ENCODE peak calls at places on chromosomes 12 and 14, in nine cellular contexts. U is GM06990, V is stomach, O is keratinocyte, C is mesendoderm, X is WERI-Rb-1, M is fibroblast of lung, N is aorta, L is body of pancreas. T is an unnamed sample. For H3K36me3 and H3K27me3, the result is how much of the 10 kb centered on the place peaks cover.

GRCh38 chr12:104132351-104132956 is 5.6 kb downstream of the NFYB start:
- DNase-seq in U (no peak), V (no peak), O (no peak), C (no peak), X (peak), M (no peak), N (no peak), L (no peak), T (no peak)

GRCh38 chr12:11667159-11667558 is 17.7 kb downstream of the ETV6 start:
- DNase-seq in U (no peak), V (no peak), O (no peak), C (no peak), X (no peak), M (no peak), N (no peak), L (no peak), T (no peak)

GRCh38 chr14:42140831-42141279 is 534.2 kb downstream of the LRFN5 start:
- DNase-seq in U (no peak), V (no peak), O (peak), C (no peak), X (no peak), M (peak), N (no peak), L (no peak), T (no peak)

GRCh38 chr14:82447586-82447985 is 913.9 kb upstream of the SEL1L start:
- DNase-seq in U (no peak), V (no peak), O (no peak), C (peak), X (peak), M (no peak), N (no peak), L (no peak), T (peak)

GRCh38 chr14:90580381-90581335 is 183.8 kb downstream of the CALM1 start:
- DNase-seq in U (no peak), V (no peak), O (no peak), C (no peak), X (no peak), M (no peak), N (no peak), L (no peak), T (no peak)

GRCh38 chr12:25710149-25710548 is 157.1 kb upstream of the LMNTD1 start:
- DNase-seq in U (no peak), V (no peak), O (no peak), C (no peak), X (no peak), M (no peak), N (no peak), L (no peak), T (no peak)

GRCh38 chr12:44377443-44378160 is 498.5 kb downstream of the NELL2 start:
- DNase-seq in U (no peak), V (no peak), O (no peak), C (no peak), X (peak), M (no peak), N (no peak), L (no peak), T (no peak)

GRCh38 chr14:29709490-29709889 is 218.2 kb downstream of the PRKD1 start:
- DNase-seq in U (no peak), V (no peak), O (no peak), C (peak), X (no peak), M (no peak), N (no peak), L (no peak), T (no peak)

GRCh38 chr14:95515080-95515489 is 1.4 kb downstream of the SYNE3 start:
- DNase-seq in U (no peak), V (no peak), O (no peak), C (no peak), X (no peak), M (no peak), N (peak), L (no peak), T (peak)

GRCh38 chr14:73771848-73772705 is 57.9 kb upstream of the PNMA1 start:
- DNase-seq in U (peak), V (peak), O (no peak), C (peak), X (peak), M (peak), N (peak), L (peak), T (peak)

GRCh38 chr12:40727774-40728483 is 35.7 kb downstream of the CNTN1 start:
- DNase-seq in U (no peak), V (no peak), O (no peak), C (peak), X (peak), M (no peak), N (no peak), L (no peak), T (no peak)

GRCh38 chr12:77946541-77947021 is 115.9 kb downstream of the NAV3 start:
- DNase-seq in U (no peak), V (no peak), O (no peak), C (no peak), X (no peak), M (peak), N (no peak), L (no peak), T (no peak)

GRCh38 chr12:120096671-120097202 is 19.8 kb downstream of the RAB35 start:
- DNase-seq in U (no peak), V (no peak), O (no peak), C (no peak), X (no peak), M (no peak), N (no peak), L (no peak), T (peak)

GRCh38 chr12:93571360-93571853 is 1.1 kb upstream of the SOCS2 start:
- DNase-seq in U (peak), V (peak), O (no peak), C (peak), X (peak), M (peak), N (peak), L (peak), T (peak)

GRCh38 chr14:71933026-71933587 is 878 bp downstream of the RGS6 start:
- DNase-seq in U (peak), V (no peak), O (no peak), C (peak), X (no peak), M (peak), N (no peak), L (no peak), T (peak)

GRCh38 chr12:11861155-11861863 is 209.4 kb upstream of the BCL2L14 start:
- DNase-seq in U (no peak), V (no peak), O (no peak), C (peak), X (no peak), M (no peak), N (no peak), L (no peak), T (no peak)

GRCh38 chr12:120119395-120119973 is 2.9 kb upstream of the RAB35 start:
- DNase-seq in U (peak), V (no peak), O (no peak), C (no peak), X (no peak), M (peak), N (no peak), L (no peak), T (no peak)

GRCh38 chr12:2341871-2342270 is 289.1 kb downstream of the CACNA1C start:
- DNase-seq in U (no peak), V (no peak), O (no peak), C (no peak), X (no peak), M (peak), N (no peak), L (no peak), T (no peak)

GRCh38 chr14:74821267-74821915 is 54.6 kb downstream of the PROX2 start:
- DNase-seq in U (no peak), V (no peak), O (no peak), C (no peak), X (no peak), M (no peak), N (no peak), L (no peak), T (no peak)
- H3K36me3 ChIP-seq in U (under half), V (half or more), O (under half), C (under half), X (half or more), M (under half), N (under half), L (under half), T (under half)

GRCh38 chr14:92472860-92473259 is 40.7 kb upstream of the RIN3 start:
- DNase-seq in U (no peak), V (no peak), O (no peak), C (no peak), X (no peak), M (no peak), N (no peak), L (no peak), T (no peak)

GRCh38 chr14:92475037-92475436 is 38.5 kb upstream of the RIN3 start:
- DNase-seq in U (no peak), V (no peak), O (no peak), C (no peak), X (no peak), M (no peak), N (no peak), L (no peak), T (no peak)

GRCh38 chr14:92473261-92473946 is 40.2 kb upstream of the RIN3 start:
- DNase-seq in U (no peak), V (peak), O (no peak), C (no peak), X (no peak), M (peak), N (no peak), L (peak), T (no peak)

GRCh38 chr14:92475451-92476187 is 38.0 kb upstream of the RIN3 start:
- DNase-seq in U (no peak), V (no peak), O (no peak), C (no peak), X (no peak), M (no peak), N (peak), L (peak), T (no peak)

GRCh38 chr14:92473947-92474535 is 39.5 kb upstream of the RIN3 start:
- DNase-seq in U (no peak), V (peak), O (no peak), C (no peak), X (no peak), M (peak), N (no peak), L (no peak), T (no peak)
- H3K4me3 ChIP-seq in U (no peak), V (no peak), O (no peak), C (no peak), X (no peak), M (no peak), N (no peak), L (no peak), T (no peak)

GRCh38 chr12:132273992-132274334 is 55.4 kb downstream of the GALNT9 start:
- DNase-seq in U (no peak), V (no peak), O (no peak), C (no peak), X (no peak), M (no peak), N (no peak), L (no peak), T (no peak)

GRCh38 chr12:132270516-132270915 is 58.9 kb downstream of the GALNT9 start:
- DNase-seq in U (no peak), V (no peak), O (no peak), C (no peak), X (no peak), M (no peak), N (no peak), L (no peak), T (no peak)

GRCh38 chr12:132270969-132271754 is 58.2 kb downstream of the GALNT9 start:
- DNase-seq in U (no peak), V (no peak), O (no peak), C (no peak), X (no peak), M (no peak), N (no peak), L (no peak), T (no peak)

GRCh38 chr12:132271755-132272092 is 57.7 kb downstream of the GALNT9 start:
- DNase-seq in U (no peak), V (no peak), O (no peak), C (no peak), X (no peak), M (no peak), N (no peak), L (no peak), T (no peak)

DNA sequence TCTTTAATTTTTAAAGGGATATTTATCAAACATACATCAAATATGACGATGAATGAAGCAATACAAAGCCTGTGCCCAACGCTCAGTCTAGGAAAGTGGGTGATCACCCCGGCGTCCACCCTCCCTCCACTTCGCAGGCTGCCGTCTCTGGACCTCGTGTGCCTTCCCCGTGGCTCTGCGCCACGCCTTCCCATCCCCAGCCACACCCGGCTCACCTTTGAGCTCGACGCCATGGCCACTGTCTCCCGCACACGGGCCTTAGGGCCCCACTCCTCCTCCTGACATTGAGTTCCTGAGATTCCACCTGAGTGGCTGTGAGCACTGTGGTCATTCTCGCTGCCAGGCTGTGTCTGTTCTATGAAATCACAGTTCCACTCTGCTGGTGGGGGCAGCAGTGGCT is 56.7 kb downstream of the GALNT9 start:
- DNase-seq in U (no peak), V (no peak), O (no peak), C (no peak), X (no peak), M (no peak), N (no peak), L (no peak), T (no peak)
- H3K27me3 ChIP-seq in U (under half), V (under half), O (under half), C (under half), X (under half), M (under half), N (under half), L (under half), T (under half)

GRCh38 chr12:21485998-21486397 is 15.4 kb downstream of the RECQL start:
- DNase-seq in U (no peak), V (no peak), O (no peak), C (no peak), X (no peak), M (no peak), N (no peak), L (no peak), T (no peak)

GRCh38 chr12:21478756-21479455 is 22.5 kb downstream of the RECQL start:
- DNase-seq in U (no peak), V (no peak), O (no peak), C (no peak), X (no peak), M (no peak), N (no peak), L (no peak), T (no peak)

GRCh38 chr12:21483531-21483930 is 17.9 kb downstream of the RECQL start:
- DNase-seq in U (no peak), V (no peak), O (no peak), C (no peak), X (no peak), M (no peak), N (no peak), L (no peak), T (no peak)
- H3K36me3 ChIP-seq in U (under half), V (half or more), O (under half), C (under half), X (under half), M (under half), N (under half), L (under half), T (under half)

GRCh38 chr12:57231276-57232021 is 1.9 kb downstream of the SHMT2 start:
- DNase-seq in U (no peak), V (no peak), O (no peak), C (no peak), X (no peak), M (no peak), N (peak), L (no peak), T (no peak)
- H3K4me3 ChIP-seq in U (peak), V (no peak), O (no peak), C (no peak), X (no peak), M (peak), N (no peak), L (no peak), T (no peak)

T was measured in H7.